ENCODE peak calls at places on chromosomes 6 and 20, in nine cellular contexts. K is uterus, S is heart left ventricle, Y is sigmoid colon, U is IMR-90, D is endothelial cell of umbilical vein, V is body of pancreas, L is A549, T is ovary. P is an unnamed sample.

GRCh38 chr6:144144996-144145395 is 5.3 kb upstream of the STX11 start:
- DNase-seq in K (no peak), Y (no peak), S (no peak), L (no peak), D (peak), U (no peak), V (no peak), T (no peak), P (no peak)

GRCh38 chr6:20673458-20673857 is 139.2 kb downstream of the CDKAL1 start:
- DNase-seq in U (no peak), S (no peak), T (no peak), L (no peak), D (no peak), V (no peak), Y (no peak), K (no peak), P (no peak)

GRCh38 chr20:11716239-11716944 is 201.3 kb upstream of the BTBD3 start:
- DNase-seq in S (no peak), L (peak), V (no peak), U (peak), K (no peak), D (peak), T (no peak), Y (no peak), P (peak)

GRCh38 chr6:144335914-144336313 is 50.8 kb downstream of the UTRN start:
- DNase-seq in D (no peak), L (no peak), V (no peak), S (no peak), U (no peak), K (no peak), Y (no peak), T (no peak), P (peak)

GRCh38 chr6:56842602-56843475 is 112.1 kb upstream of the BEND6 start:
- DNase-seq in K (peak), Y (peak), T (peak), L (peak), S (peak), U (peak), V (no peak), D (peak), P (peak)

GRCh38 chr20:36745234-36745926 is 510 bp downstream of the NDRG3 start:
- DNase-seq in V (peak), K (no peak), S (peak), Y (peak), L (peak), D (peak), T (no peak), U (no peak), P (peak)

GRCh38 chr20:13333036-13333435 is 112.0 kb downstream of the ISM1 start:
- DNase-seq in D (no peak), K (no peak), V (no peak), Y (no peak), S (no peak), L (no peak), T (no peak), U (no peak), P (no peak)

GRCh38 chr6:168516941-168517741 is 76.2 kb downstream of the SMOC2 start:
- DNase-seq in S (no peak), D (no peak), U (no peak), T (no peak), Y (no peak), V (no peak), L (no peak), K (no peak), P (no peak)

GRCh38 chr6:157574851-157575424 is 193.9 kb downstream of the ZDHHC14 start:
- DNase-seq in V (peak), K (no peak), L (no peak), D (no peak), T (no peak), U (no peak), S (no peak), Y (no peak), P (no peak)

GRCh38 chr20:15823718-15824117 is 749.5 kb downstream of the KIF16B start:
- DNase-seq in Y (no peak), K (no peak), S (no peak), U (no peak), T (no peak), D (no peak), V (no peak), L (no peak), P (no peak)

GRCh38 chr20:55586626-55587025 is 418.7 kb downstream of the CBLN4 start:
- DNase-seq in K (no peak), D (no peak), L (no peak), S (no peak), V (no peak), T (no peak), U (no peak), Y (no peak), P (no peak)

GRCh38 chr6:10676403-10676802 is 18.0 kb downstream of the C6orf52 start:
- DNase-seq in S (no peak), T (no peak), U (no peak), L (no peak), V (no peak), Y (no peak), D (no peak), K (no peak), P (no peak)

GRCh38 chr6:123203928-123204327 is 207.9 kb downstream of the CLVS2 start:
- DNase-seq in K (no peak), V (no peak), Y (no peak), U (no peak), T (no peak), D (no peak), S (no peak), L (no peak), P (no peak)

GRCh38 chr6:165245716-165246115 is 63.7 kb downstream of the C6orf118 start:
- DNase-seq in S (no peak), D (no peak), K (no peak), Y (no peak), U (no peak), T (no peak), V (no peak), L (no peak), P (no peak)

GRCh38 chr6:63295553-63295952 is 24.2 kb downstream of the LGSN start:
- DNase-seq in S (no peak), D (no peak), U (no peak), L (no peak), K (no peak), T (no peak), V (no peak), Y (no peak), P (no peak)

GRCh38 chr6:56480246-56480645 is 162.4 kb downstream of the DST start:
- DNase-seq in D (no peak), L (no peak), V (no peak), U (no peak), Y (no peak), S (no peak), K (no peak), T (no peak), P (no peak)

GRCh38 chr6:113120577-113121285 is 736.4 kb upstream of the MARCKS start:
- DNase-seq in K (no peak), T (no peak), U (peak), S (no peak), D (peak), V (no peak), Y (no peak), L (peak), P (peak)

GRCh38 chr6:83878902-83879644 is 19.6 kb downstream of the CYB5R4 start:
- DNase-seq in Y (no peak), S (no peak), K (no peak), D (no peak), U (no peak), T (no peak), V (no peak), L (no peak), P (no peak)

GRCh38 chr6:4459032-4459431 is 317.2 kb upstream of the CDYL start:
- DNase-seq in L (peak), S (peak), U (peak), K (no peak), T (no peak), D (peak), V (no peak), Y (no peak), P (peak)

GRCh38 chr6:90816764-90817163 is 229.9 kb upstream of the MAP3K7 start:
- DNase-seq in K (no peak), T (no peak), V (no peak), D (no peak), U (no peak), Y (no peak), S (no peak), L (no peak), P (no peak)

GRCh38 chr6:14711056-14711703 is 534.7 kb upstream of the JARID2 start:
- DNase-seq in V (no peak), U (peak), K (no peak), D (no peak), T (no peak), L (peak), Y (no peak), S (peak), P (peak)

GRCh38 chr6:56760842-56761241 is 118.2 kb upstream of the DST start:
- DNase-seq in T (no peak), V (no peak), Y (no peak), D (no peak), S (no peak), U (no peak), K (no peak), L (no peak), P (peak)

GRCh38 chr6:33719326-33719987 is 8.0 kb upstream of the UQCC2 start:
- DNase-seq in T (no peak), U (no peak), L (no peak), K (no peak), D (no peak), S (no peak), V (no peak), Y (no peak), P (no peak)

GRCh38 chr6:132813173-132813856 is 1.1 kb upstream of the RPS12 start:
- DNase-seq in L (peak), S (peak), K (peak), D (peak), U (no peak), Y (peak), T (peak), V (peak), P (peak)

GRCh38 chr6:82363368-82364086 is at the start of gene TPBG:
- DNase-seq in S (peak), T (peak), D (peak), L (peak), V (peak), K (peak), U (peak), Y (peak), P (no peak)

GRCh38 chr6:161954077-161954476 is 680.2 kb upstream of the AGPAT4 start:
- DNase-seq in V (no peak), S (no peak), T (no peak), Y (no peak), D (no peak), K (no peak), L (no peak), U (no peak), P (no peak)

GRCh38 chr6:169957351-169957963 is 206.0 kb downstream of the ERMARD start:
- DNase-seq in S (no peak), K (no peak), D (no peak), V (no peak), U (no peak), T (no peak), L (no peak), Y (peak), P (peak)

GRCh38 chr6:130853555-130854183 is 26.5 kb downstream of the SMLR1 start:
- DNase-seq in U (peak), S (no peak), K (no peak), Y (no peak), L (no peak), D (no peak), T (no peak), V (no peak), P (no peak)

GRCh38 chr6:56851541-56852248 is 103.2 kb upstream of the BEND6 start:
- DNase-seq in K (peak), S (peak), D (peak), T (peak), V (peak), Y (peak), L (peak), U (peak), P (peak)

GRCh38 chr20:652611-653109 is 340 bp downstream of the SRXN1 start:
- DNase-seq in S (peak), V (peak), D (peak), Y (peak), T (no peak), U (peak), L (peak), K (peak), P (peak)

GRCh38 chr20:35702051-35702823 is 3.0 kb downstream of the ROMO1 start:
- DNase-seq in Y (peak), V (no peak), L (no peak), D (no peak), T (no peak), U (peak), S (no peak), K (peak), P (no peak)

GRCh38 chr6:145814035-145814500 is 527 bp downstream of the FBXO30 start:
- DNase-seq in L (peak), Y (peak), K (no peak), T (no peak), S (peak), U (no peak), D (no peak), V (peak), P (peak)

GRCh38 chr20:33160681-33161080 is 7.3 kb upstream of the BPIFA2 start:
- DNase-seq in V (no peak), U (no peak), T (no peak), S (no peak), K (no peak), Y (no peak), L (no peak), D (no peak), P (no peak)

GRCh38 chr20:18284805-18285533 is 3.4 kb upstream of the ZNF133 start:
- DNase-seq in D (peak), U (peak), Y (no peak), L (peak), T (no peak), V (no peak), S (no peak), K (no peak), P (no peak)

GRCh38 chr6:99189823-99190721 is 159.4 kb downstream of the FAXC start:
- DNase-seq in U (no peak), T (no peak), L (no peak), K (no peak), V (no peak), Y (no peak), D (no peak), S (no peak), P (no peak)

GRCh38 chr20:63662813-63663189 is 4.7 kb downstream of the RTEL1 start:
- DNase-seq in S (no peak), Y (no peak), D (no peak), U (no peak), T (no peak), K (no peak), V (no peak), L (no peak), P (no peak)

GRCh38 chr20:63663332-63664066 is 5.4 kb downstream of the RTEL1 start:
- DNase-seq in L (no peak), Y (no peak), K (no peak), U (no peak), T (no peak), V (no peak), D (no peak), S (no peak), P (no peak)

GRCh38 chr20:63664861-63665594 is 6.9 kb downstream of the RTEL1 start:
- DNase-seq in K (no peak), V (no peak), Y (no peak), S (no peak), L (no peak), U (no peak), D (no peak), T (no peak), P (no peak)

GRCh38 chr20:63665708-63666107 is 7.6 kb downstream of the RTEL1 start:
- DNase-seq in K (no peak), D (no peak), U (no peak), V (no peak), T (no peak), Y (no peak), S (no peak), L (no peak), P (no peak)

GRCh38 chr20:63664143-63664851 is 6.2 kb downstream of the RTEL1 start:
- DNase-seq in K (no peak), Y (no peak), T (no peak), L (no peak), U (no peak), S (no peak), V (no peak), D (no peak), P (no peak)
- TF ChIP-seq POLR2A in K (no peak), Y (no peak), T (no peak), L (no peak), U (no peak), S (no peak), V (no peak), D (no peak), P (no peak)

GRCh38 chr20:58838174-58838573 is 12.5 kb downstream of the GNAS-AS1 start:
- DNase-seq in S (no peak), V (no peak), U (no peak), K (no peak), Y (no peak), T (no peak), L (no peak), D (no peak), P (peak)

GRCh38 chr20:58839474-58839874 is 11.2 kb downstream of the GNAS-AS1 start:
- DNase-seq in Y (no peak), T (no peak), U (peak), K (no peak), S (no peak), L (peak), V (no peak), D (peak), P (peak)

GRCh38 chr20:58840816-58841538 is 9.7 kb downstream of the GNAS-AS1 start:
- DNase-seq in V (no peak), S (no peak), K (no peak), L (no peak), D (no peak), U (no peak), Y (no peak), T (no peak), P (no peak)

GRCh38 chr20:58841539-58842264 is 9.0 kb downstream of the GNAS-AS1 start:
- DNase-seq in Y (no peak), K (no peak), V (no peak), D (no peak), U (no peak), L (no peak), T (no peak), S (no peak), P (no peak)

GRCh38 chr20:58839991-58840747 is 10.5 kb downstream of the GNAS-AS1 start:
- DNase-seq in K (no peak), S (no peak), T (no peak), D (no peak), V (no peak), L (no peak), U (no peak), Y (no peak), P (no peak)
- H3K4me3 ChIP-seq in K (no peak), S (no peak), T (no peak), D (no peak), V (no peak), L (peak), U (no peak), Y (no peak), P (no peak)

GRCh38 chr20:49713779-49714712 is at the start of gene B4GALT5:
- DNase-seq in D (peak), V (peak), S (peak), K (peak), U (peak), L (peak), T (peak), Y (peak), P (peak)
- TF ChIP-seq POLR2A in D (peak), V (peak), S (no peak), K (peak), U (no peak), L (peak), T (no peak), Y (no peak), P (no peak)

DNA sequence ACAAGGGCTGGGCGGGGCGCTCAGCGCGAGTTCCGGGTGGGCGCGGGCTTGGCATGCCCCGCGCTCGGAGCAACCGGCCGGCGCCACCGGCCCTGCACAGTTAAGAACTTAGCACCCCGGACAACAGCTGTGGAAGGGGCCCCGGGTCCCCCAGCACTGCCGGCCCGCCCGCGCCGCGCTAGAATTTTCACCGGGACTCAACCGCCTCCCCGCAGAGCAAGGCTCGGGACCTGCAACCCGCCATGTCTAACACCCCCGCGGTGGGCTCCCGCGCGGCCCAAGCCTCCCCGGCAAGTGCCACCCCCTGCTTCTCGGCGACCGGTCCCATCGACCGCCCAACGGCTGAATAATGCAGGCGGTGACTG is 5.2 kb upstream of the PSMG4 start:
- DNase-seq in T (no peak), V (no peak), K (no peak), S (no peak), D (no peak), Y (peak), U (no peak), L (no peak), P (no peak)
- H3K4me3 ChIP-seq in T (no peak), V (no peak), K (no peak), S (no peak), D (no peak), Y (no peak), U (no peak), L (no peak), P (no peak)

DNA sequence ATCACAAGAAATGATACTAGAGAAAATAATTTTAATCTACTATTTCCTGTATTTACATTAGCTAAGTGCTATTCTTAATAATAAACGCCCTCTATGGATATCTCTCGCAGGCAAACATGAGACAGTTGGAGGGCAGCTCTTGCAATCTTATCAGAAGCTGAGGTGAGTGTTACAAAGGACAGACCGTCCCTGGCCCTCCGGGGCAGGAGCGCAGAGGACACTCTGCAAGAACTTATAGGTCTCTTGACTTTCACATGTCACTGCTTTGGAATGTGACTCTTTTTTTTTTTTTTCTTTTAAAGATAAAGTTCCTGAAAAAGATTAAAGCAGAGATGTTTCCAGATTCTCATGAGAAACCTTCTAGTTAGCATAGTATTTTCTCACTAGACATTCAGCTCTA is 57.3 kb downstream of the SYTL3 start:
- DNase-seq in S (peak), V (peak), L (peak), U (peak), K (no peak), Y (peak), D (peak), T (no peak), P (no peak)
- TF ChIP-seq POLR2A in S (no peak), V (no peak), L (no peak), U (no peak), K (no peak), Y (no peak), D (no peak), T (no peak), P (no peak)

GRCh38 chr6:27809067-27809938 is 102.9 kb downstream of the OR2B2 start:
- DNase-seq in K (no peak), T (no peak), Y (no peak), D (no peak), L (no peak), V (no peak), U (no peak), S (no peak), P (no peak)
- H3K4me3 ChIP-seq in K (peak), T (no peak), Y (peak), D (peak), L (peak), V (no peak), U (no peak), S (peak), P (peak)

DNA sequence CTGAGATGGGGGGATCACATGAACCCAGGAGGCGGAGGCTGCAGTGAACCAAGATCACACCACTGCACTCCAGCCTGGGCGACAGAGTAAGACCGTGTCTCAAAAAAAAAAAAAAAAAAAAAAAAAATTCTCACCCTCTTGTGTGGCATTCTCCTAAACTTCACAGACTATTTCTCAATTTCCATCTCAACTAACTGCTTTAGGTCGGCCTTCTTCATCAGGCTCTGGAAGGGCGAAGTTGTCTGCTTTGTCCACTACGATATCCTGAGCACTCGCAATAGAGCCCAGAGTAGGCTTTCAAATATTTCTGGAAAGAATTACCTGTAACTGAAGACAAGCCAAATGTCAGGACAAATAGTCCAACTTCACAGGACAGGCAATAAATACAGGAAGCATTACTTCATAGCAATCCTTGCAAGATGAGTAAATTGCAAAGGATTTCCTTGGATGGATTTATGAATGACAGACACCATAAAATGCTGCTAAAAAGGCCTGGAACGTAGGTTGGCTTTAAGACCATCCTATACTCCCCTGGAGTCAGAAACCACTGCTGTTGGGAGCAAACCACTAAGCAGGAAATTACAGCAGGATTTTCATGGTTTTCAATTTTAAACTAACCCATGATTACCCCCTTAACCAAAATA is 116.3 kb upstream of the SLC2A12 start:
- DNase-seq in T (no peak), K (no peak), Y (no peak), L (no peak), U (peak), D (no peak), V (no peak), S (no peak), P (no peak)
- TF ChIP-seq POLR2A in T (no peak), K (no peak), Y (no peak), L (no peak), U (peak), D (no peak), V (peak), S (no peak), P (no peak)

P was measured in NB4.